ENCODE peak calls at places on chromosomes 16 and 17, in six cellular contexts. One of them, this sample, is unnamed.

GRCh38 chr16:70302745-70303144 is 3.8 kb downstream of the DDX19B start:
- DNase-seq in IMR-90: no peak
- DNase-seq in GM12878: no peak
- DNase-seq in A549: no peak
- DNase-seq in SK-N-SH: no peak
- DNase-seq in HepG2: no peak
- DNase-seq in this sample: no peak

GRCh38 chr17:80795737-80796136 is 195.9 kb upstream of the CHMP6 start:
- DNase-seq in IMR-90: no peak
- DNase-seq in GM12878: no peak
- DNase-seq in A549: no peak
- DNase-seq in SK-N-SH: peak
- DNase-seq in HepG2: no peak
- DNase-seq in this sample: no peak

GRCh38 chr16:88446736-88447135 is 6.3 kb upstream of the ZFPM1 start:
- DNase-seq in IMR-90: no peak
- DNase-seq in GM12878: no peak
- DNase-seq in A549: no peak
- DNase-seq in SK-N-SH: no peak
- DNase-seq in HepG2: no peak
- DNase-seq in this sample: no peak

GRCh38 chr16:49354991-49355390 is 18.6 kb upstream of the C16orf78 start:
- DNase-seq in IMR-90: no peak
- DNase-seq in GM12878: no peak
- DNase-seq in A549: no peak
- DNase-seq in SK-N-SH: no peak
- DNase-seq in HepG2: no peak
- DNase-seq in this sample: no peak

GRCh38 chr17:45370949-45371413 is 54.2 kb upstream of the MAP3K14 start:
- DNase-seq in IMR-90: peak
- DNase-seq in GM12878: no peak
- DNase-seq in A549: peak
- DNase-seq in SK-N-SH: no peak
- DNase-seq in HepG2: no peak
- DNase-seq in this sample: no peak

GRCh38 chr17:65559802-65560627 is 1.4 kb downstream of the AXIN2 start:
- DNase-seq in IMR-90: no peak
- DNase-seq in GM12878: no peak
- DNase-seq in A549: no peak
- DNase-seq in SK-N-SH: peak
- DNase-seq in HepG2: peak
- DNase-seq in this sample: no peak

GRCh38 chr16:85722066-85722465 is 28.8 kb downstream of the C16orf74 start:
- DNase-seq in IMR-90: no peak
- DNase-seq in GM12878: no peak
- DNase-seq in A549: no peak
- DNase-seq in SK-N-SH: no peak
- DNase-seq in HepG2: no peak
- DNase-seq in this sample: no peak

GRCh38 chr17:77374170-77374936 is 233.6 kb downstream of the SEC14L1 start:
- DNase-seq in IMR-90: peak
- DNase-seq in GM12878: no peak
- DNase-seq in A549: no peak
- DNase-seq in SK-N-SH: peak
- DNase-seq in HepG2: peak
- DNase-seq in this sample: peak

GRCh38 chr17:79065105-79065670 is 9.4 kb upstream of the ENGASE start:
- DNase-seq in IMR-90: peak
- DNase-seq in GM12878: no peak
- DNase-seq in A549: peak
- DNase-seq in SK-N-SH: no peak
- DNase-seq in HepG2: peak
- DNase-seq in this sample: peak

GRCh38 chr17:48484256-48484655 is 46.6 kb downstream of the HOXB1 start:
- DNase-seq in IMR-90: peak
- DNase-seq in GM12878: no peak
- DNase-seq in A549: no peak
- DNase-seq in SK-N-SH: no peak
- DNase-seq in HepG2: no peak
- DNase-seq in this sample: no peak

GRCh38 chr17:45896803-45897693 is 2.7 kb downstream of the MAPT start:
- DNase-seq in IMR-90: no peak
- DNase-seq in GM12878: no peak
- DNase-seq in A549: peak
- DNase-seq in SK-N-SH: no peak
- DNase-seq in HepG2: no peak
- DNase-seq in this sample: no peak

GRCh38 chr16:55597928-55598327 is 31.4 kb downstream of the CAPNS2 start:
- DNase-seq in IMR-90: no peak
- DNase-seq in GM12878: no peak
- DNase-seq in A549: no peak
- DNase-seq in SK-N-SH: no peak
- DNase-seq in HepG2: no peak
- DNase-seq in this sample: no peak

GRCh38 chr17:80858301-80859003 is 133.2 kb upstream of the CHMP6 start:
- DNase-seq in IMR-90: peak
- DNase-seq in GM12878: no peak
- DNase-seq in A549: no peak
- DNase-seq in SK-N-SH: no peak
- DNase-seq in HepG2: no peak
- DNase-seq in this sample: no peak

GRCh38 chr16:89448656-89449055 is 41.7 kb downstream of the ANKRD11 start:
- DNase-seq in IMR-90: no peak
- DNase-seq in GM12878: no peak
- DNase-seq in A549: no peak
- DNase-seq in SK-N-SH: no peak
- DNase-seq in HepG2: no peak
- DNase-seq in this sample: no peak

GRCh38 chr16:88924834-88925539 is 52.0 kb downstream of the CBFA2T3 start:
- DNase-seq in IMR-90: peak
- DNase-seq in GM12878: no peak
- DNase-seq in A549: peak
- DNase-seq in SK-N-SH: peak
- DNase-seq in HepG2: peak
- DNase-seq in this sample: peak

GRCh38 chr16:1923299-1924034 is 5.3 kb upstream of the HS3ST6 start:
- DNase-seq in IMR-90: no peak
- DNase-seq in GM12878: no peak
- DNase-seq in A549: peak
- DNase-seq in SK-N-SH: peak
- DNase-seq in HepG2: peak
- DNase-seq in this sample: peak

GRCh38 chr17:57634713-57635465 is 110.2 kb downstream of the CCDC182 start:
- DNase-seq in IMR-90: peak
- DNase-seq in GM12878: no peak
- DNase-seq in A549: no peak
- DNase-seq in SK-N-SH: no peak
- DNase-seq in HepG2: no peak
- DNase-seq in this sample: peak

GRCh38 chr17:57637668-57638010 is 107.5 kb downstream of the CCDC182 start:
- DNase-seq in IMR-90: no peak
- DNase-seq in GM12878: no peak
- DNase-seq in A549: no peak
- DNase-seq in SK-N-SH: no peak
- DNase-seq in HepG2: no peak
- DNase-seq in this sample: no peak

GRCh38 chr17:57636985-57637667 is 108.0 kb downstream of the CCDC182 start:
- DNase-seq in IMR-90: peak
- DNase-seq in GM12878: no peak
- DNase-seq in A549: no peak
- DNase-seq in SK-N-SH: no peak
- DNase-seq in HepG2: no peak
- DNase-seq in this sample: no peak

GRCh38 chr17:57638284-57638683 is 106.8 kb downstream of the CCDC182 start:
- DNase-seq in IMR-90: no peak
- DNase-seq in GM12878: no peak
- DNase-seq in A549: no peak
- DNase-seq in SK-N-SH: no peak
- DNase-seq in HepG2: no peak
- DNase-seq in this sample: no peak

GRCh38 chr17:57636274-57636673 is 108.8 kb downstream of the CCDC182 start:
- DNase-seq in IMR-90: no peak
- DNase-seq in GM12878: no peak
- DNase-seq in A549: no peak
- DNase-seq in SK-N-SH: no peak
- DNase-seq in HepG2: no peak
- DNase-seq in this sample: no peak
- TF ChIP-seq SMC3 in IMR-90: no peak
- TF ChIP-seq SMC3 in GM12878: no peak
- TF ChIP-seq SMC3 in A549: no peak
- TF ChIP-seq SMC3 in SK-N-SH: no peak
- TF ChIP-seq SMC3 in HepG2: no peak
- TF ChIP-seq SMC3 in this sample: no peak

GRCh38 chr17:979539-980405 is at the start of gene NXN:
- DNase-seq in IMR-90: peak
- DNase-seq in GM12878: no peak
- DNase-seq in A549: peak
- DNase-seq in SK-N-SH: peak
- DNase-seq in HepG2: peak
- DNase-seq in this sample: peak

GRCh38 chr17:979211-979538 is 401 bp downstream of the NXN start:
- DNase-seq in IMR-90: no peak
- DNase-seq in GM12878: no peak
- DNase-seq in A549: no peak
- DNase-seq in SK-N-SH: no peak
- DNase-seq in HepG2: no peak
- DNase-seq in this sample: no peak

GRCh38 chr17:977163-977562 is 2.4 kb downstream of the NXN start:
- DNase-seq in IMR-90: peak
- DNase-seq in GM12878: no peak
- DNase-seq in A549: no peak
- DNase-seq in SK-N-SH: no peak
- DNase-seq in HepG2: no peak
- DNase-seq in this sample: no peak

GRCh38 chr17:976316-976715 is 3.3 kb downstream of the NXN start:
- DNase-seq in IMR-90: no peak
- DNase-seq in GM12878: no peak
- DNase-seq in A549: no peak
- DNase-seq in SK-N-SH: no peak
- DNase-seq in HepG2: no peak
- DNase-seq in this sample: no peak

DNA sequence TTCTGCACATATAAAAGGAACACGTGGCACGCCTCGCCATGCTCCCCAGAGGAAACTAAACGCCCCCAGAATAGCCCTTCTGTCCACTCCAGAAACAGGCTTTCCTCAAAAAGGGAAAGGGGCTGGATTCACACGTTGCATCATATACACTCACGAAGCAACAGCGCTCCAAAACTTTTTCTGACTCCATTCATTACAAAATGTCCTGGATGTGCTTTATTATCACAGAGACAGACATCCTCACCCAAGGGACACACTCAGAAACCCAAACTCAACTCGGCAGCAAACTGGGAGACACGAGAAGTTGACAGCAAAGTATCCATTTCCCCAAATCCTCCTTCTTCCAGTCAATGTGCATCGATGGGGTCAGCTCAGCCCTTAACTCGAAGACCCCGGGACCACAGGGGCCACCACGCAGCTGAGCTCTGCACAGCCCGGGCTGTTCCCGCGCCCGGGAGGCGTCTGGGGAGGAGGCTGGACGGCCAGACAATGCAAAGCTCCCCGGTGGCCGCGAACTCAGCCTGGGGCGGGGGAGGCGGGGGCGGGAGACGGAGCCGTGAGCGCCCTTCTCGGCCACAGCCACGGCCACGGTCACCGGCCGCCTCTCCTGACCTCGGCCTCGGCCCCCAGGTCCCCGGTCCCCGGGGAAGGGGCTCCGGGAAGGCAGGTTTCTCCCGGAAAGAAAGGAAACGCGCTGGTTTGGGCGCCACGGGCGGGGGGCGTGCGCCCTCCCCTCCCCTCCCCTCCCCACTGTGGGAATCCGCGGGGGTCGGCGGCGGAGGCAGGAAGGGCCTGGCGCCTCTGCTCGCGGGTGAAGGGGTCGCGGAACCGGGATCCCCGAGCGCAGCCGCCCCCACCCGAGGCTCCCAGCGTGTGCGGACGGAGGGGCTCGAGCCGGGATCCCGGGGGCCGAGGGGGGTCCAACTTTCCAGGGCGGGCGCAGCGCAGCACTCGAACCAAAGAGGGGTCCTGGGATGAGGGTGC is 1.2 kb downstream of the NXN start:
- DNase-seq in IMR-90: peak
- DNase-seq in GM12878: no peak
- DNase-seq in A549: no peak
- DNase-seq in SK-N-SH: peak
- DNase-seq in HepG2: no peak
- DNase-seq in this sample: peak
- TF ChIP-seq SMC3 in IMR-90: no peak
- TF ChIP-seq SMC3 in GM12878: no peak
- TF ChIP-seq SMC3 in A549: no peak
- TF ChIP-seq SMC3 in SK-N-SH: no peak
- TF ChIP-seq SMC3 in HepG2: no peak
- TF ChIP-seq SMC3 in this sample: no peak

GRCh38 chr17:72392056-72393010 is 271.5 kb downstream of the SOX9 start:
- DNase-seq in IMR-90: peak
- DNase-seq in GM12878: peak
- DNase-seq in A549: peak
- DNase-seq in SK-N-SH: no peak
- DNase-seq in HepG2: no peak
- DNase-seq in this sample: no peak

GRCh38 chr17:72390675-72391501 is 270.1 kb downstream of the SOX9 start:
- DNase-seq in IMR-90: peak
- DNase-seq in GM12878: no peak
- DNase-seq in A549: peak
- DNase-seq in SK-N-SH: no peak
- DNase-seq in HepG2: no peak
- DNase-seq in this sample: no peak

GRCh38 chr17:72396121-72396520 is 275.3 kb downstream of the SOX9 start:
- DNase-seq in IMR-90: no peak
- DNase-seq in GM12878: no peak
- DNase-seq in A549: no peak
- DNase-seq in SK-N-SH: no peak
- DNase-seq in HepG2: no peak
- DNase-seq in this sample: no peak

GRCh38 chr17:72394531-72394930 is 273.7 kb downstream of the SOX9 start:
- DNase-seq in IMR-90: no peak
- DNase-seq in GM12878: no peak
- DNase-seq in A549: no peak
- DNase-seq in SK-N-SH: no peak
- DNase-seq in HepG2: no peak
- DNase-seq in this sample: no peak

DNA sequence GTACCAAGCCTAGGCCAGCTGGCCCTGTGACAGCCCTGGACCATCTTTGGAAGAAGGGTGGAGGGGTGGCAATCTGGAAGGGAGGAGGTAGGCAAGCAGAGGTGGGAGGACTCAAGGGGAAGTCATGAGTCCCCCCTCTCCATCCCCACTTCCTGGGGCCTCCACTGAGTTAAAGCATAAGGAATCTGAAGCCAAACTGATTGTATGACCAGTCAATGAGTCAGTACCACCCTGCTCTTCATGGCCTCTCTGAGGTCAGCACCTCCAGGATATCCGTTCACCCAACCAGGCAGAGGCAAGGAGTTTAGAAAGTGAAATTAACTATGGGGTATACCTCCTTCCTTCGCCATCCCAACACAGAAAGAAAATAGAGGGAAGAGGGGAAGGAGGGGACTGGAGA is 272.7 kb downstream of the SOX9 start:
- DNase-seq in IMR-90: peak
- DNase-seq in GM12878: no peak
- DNase-seq in A549: peak
- DNase-seq in SK-N-SH: no peak
- DNase-seq in HepG2: no peak
- DNase-seq in this sample: no peak
- TF ChIP-seq SMC3 in IMR-90: no peak
- TF ChIP-seq SMC3 in GM12878: no peak
- TF ChIP-seq SMC3 in A549: no peak
- TF ChIP-seq SMC3 in SK-N-SH: no peak
- TF ChIP-seq SMC3 in HepG2: no peak
- TF ChIP-seq SMC3 in this sample: no peak

GRCh38 chr17:63196772-63197335 is 230.8 kb downstream of the TANC2 start:
- DNase-seq in IMR-90: no peak
- DNase-seq in GM12878: no peak
- DNase-seq in A549: no peak
- DNase-seq in SK-N-SH: no peak
- DNase-seq in HepG2: no peak
- DNase-seq in this sample: no peak
- TF ChIP-seq SMC3 in IMR-90: no peak
- TF ChIP-seq SMC3 in GM12878: no peak
- TF ChIP-seq SMC3 in A549: no peak
- TF ChIP-seq SMC3 in SK-N-SH: no peak
- TF ChIP-seq SMC3 in HepG2: no peak
- TF ChIP-seq SMC3 in this sample: no peak

This sample was measured in K562.